ENCODE peak calls at places on chromosomes 5 and 9, in five cellular contexts. R, A, I, Z and T are unnamed samples.

GRCh38 chr5:63963080-63963735 is 963 bp upstream of the HTR1A start:
- DNase-seq in I (peak), Z (no peak), A (peak), R (peak), T (peak)

GRCh38 chr5:73867344-73868335 is 241.6 kb downstream of the ARHGEF28 start:
- DNase-seq in Z (no peak), R (no peak), A (peak), I (no peak), T (no peak)

GRCh38 chr9:35564658-35565061 is 40.4 kb upstream of the TESK1 start:
- DNase-seq in A (no peak), I (no peak), Z (no peak), R (no peak), T (no peak)

GRCh38 chr5:42522783-42523182 is 99.5 kb downstream of the GHR start:
- DNase-seq in Z (no peak), A (no peak), R (no peak), I (no peak), T (no peak)

GRCh38 chr5:150377964-150378694 is 20.6 kb downstream of the TCOF1 start:
- DNase-seq in R (no peak), A (peak), Z (no peak), I (peak), T (no peak)

GRCh38 chr9:69946800-69947437 is 96.7 kb upstream of the MAMDC2 start:
- DNase-seq in R (no peak), A (peak), I (peak), Z (no peak), T (no peak)

GRCh38 chr5:154714271-154714986 is 40.7 kb upstream of the LARP1 start:
- DNase-seq in A (peak), R (no peak), I (no peak), Z (no peak), T (peak)

GRCh38 chr9:130522233-130522808 is 57.1 kb upstream of the FUBP3 start:
- DNase-seq in I (no peak), A (no peak), R (no peak), Z (no peak), T (peak)

GRCh38 chr5:52738095-52738506 is 49.6 kb upstream of the ITGA1 start:
- DNase-seq in A (peak), Z (no peak), R (no peak), I (no peak), T (no peak)

GRCh38 chr9:11086561-11086960 is 473.8 kb upstream of the PTPRD start:
- DNase-seq in Z (no peak), A (peak), R (no peak), I (peak), T (no peak)

GRCh38 chr5:135887881-135888614 is 7.6 kb downstream of the IL9 start:
- DNase-seq in R (no peak), I (no peak), Z (no peak), A (peak), T (peak)

GRCh38 chr5:171492781-171493180 is 73.3 kb downstream of the FGF18 start:
- DNase-seq in I (no peak), Z (no peak), R (peak), A (peak), T (peak)

GRCh38 chr5:119879446-119879845 is 250.1 kb downstream of the FAM170A start:
- DNase-seq in A (no peak), R (no peak), I (no peak), Z (no peak), T (no peak)

GRCh38 chr5:142096382-142096781 is 12.2 kb upstream of the NDFIP1 start:
- DNase-seq in I (no peak), R (no peak), A (peak), Z (no peak), T (no peak)

GRCh38 chr5:65084774-65085173 is 316.0 kb downstream of the CWC27 start:
- DNase-seq in A (no peak), R (no peak), I (no peak), Z (no peak), T (no peak)

GRCh38 chr9:37036237-37037136 is 2.4 kb upstream of the PAX5 start:
- DNase-seq in R (peak), A (peak), Z (no peak), I (no peak), T (peak)

GRCh38 chr5:180352116-180352975 is 790 bp downstream of the GFPT2 start:
- DNase-seq in A (no peak), R (peak), I (no peak), Z (no peak), T (peak)

GRCh38 chr9:15856591-15856990 is 303.7 kb downstream of the CCDC171 start:
- DNase-seq in A (peak), Z (no peak), R (no peak), I (no peak), T (no peak)

GRCh38 chr9:74304598-74304997 is 192.5 kb upstream of the RORB start:
- DNase-seq in R (no peak), I (no peak), A (no peak), Z (no peak), T (peak)

GRCh38 chr5:131129306-131129705 is 35.8 kb downstream of the HINT1 start:
- DNase-seq in A (no peak), I (no peak), R (no peak), Z (no peak), T (no peak)

GRCh38 chr5:39187873-39188731 is 31.3 kb downstream of the FYB1 start:
- DNase-seq in I (no peak), R (no peak), Z (no peak), A (no peak), T (no peak)

GRCh38 chr5:154044099-154044498 is 5.3 kb downstream of the MFAP3 start:
- DNase-seq in A (no peak), R (no peak), I (no peak), Z (no peak), T (no peak)

GRCh38 chr5:132176543-132176945 is 51.1 kb downstream of the P4HA2 start:
- DNase-seq in I (no peak), Z (no peak), A (no peak), R (no peak), T (peak)

GRCh38 chr9:456365-456764 is 241.7 kb downstream of the DOCK8 start:
- DNase-seq in R (no peak), A (no peak), Z (no peak), I (no peak), T (no peak)

GRCh38 chr5:67052034-67052433 is 144.6 kb downstream of the CD180 start:
- DNase-seq in A (no peak), I (no peak), Z (no peak), R (no peak), T (no peak)

GRCh38 chr5:3027866-3028635 is 276.6 kb upstream of the IRX2 start:
- DNase-seq in I (no peak), A (no peak), R (no peak), Z (no peak), T (no peak)

GRCh38 chr5:67971223-67971830 is 244.2 kb upstream of the PIK3R1 start:
- DNase-seq in A (peak), R (no peak), I (no peak), Z (no peak), T (no peak)

GRCh38 chr5:69492391-69493234 is at the start of gene OCLN:
- DNase-seq in Z (peak), I (peak), R (peak), A (no peak), T (peak)

GRCh38 chr9:78261403-78262001 is 25.6 kb downstream of the CEP78 start:
- DNase-seq in I (peak), Z (no peak), R (no peak), A (peak), T (peak)

GRCh38 chr5:149486726-149487635 is 64.3 kb downstream of the CSNK1A1 start:
- DNase-seq in Z (no peak), R (no peak), A (peak), I (peak), T (no peak)

GRCh38 chr5:158026248-158027031 is 167.5 kb upstream of the CLINT1 start:
- DNase-seq in Z (no peak), R (no peak), A (peak), I (no peak), T (no peak)